ENCODE peak calls at places on chromosomes 6 and 20, in five cellular contexts. T, V, U, F and D are unnamed samples.

GRCh38 chr6:119147101-119148053 is 68.9 kb upstream of the FAM184A start:
- DNase-seq in T (peak), V (peak), U (no peak), F (no peak), D (no peak)

GRCh38 chr20:33820362-33820761 is 9.2 kb downstream of the CHMP4B start:
- DNase-seq in T (no peak), V (no peak), U (no peak), F (no peak), D (no peak)

GRCh38 chr20:3889489-3890409 is 562 bp downstream of the PANK2 start:
- DNase-seq in T (peak), V (peak), U (peak), F (no peak), D (peak)

GRCh38 chr6:37495199-37495913 is 4.3 kb downstream of the CCDC167 start:
- DNase-seq in T (no peak), V (no peak), U (no peak), F (no peak), D (no peak)

GRCh38 chr20:10978713-10979112 is 304.9 kb upstream of the JAG1 start:
- DNase-seq in T (no peak), V (peak), U (no peak), F (no peak), D (no peak)

GRCh38 chr20:8854566-8854965 is 214.3 kb upstream of the PLCB4 start:
- DNase-seq in T (peak), V (no peak), U (no peak), F (no peak), D (no peak)

GRCh38 chr6:11218827-11219826 is 13.3 kb downstream of the NEDD9 start:
- DNase-seq in T (peak), V (no peak), U (no peak), F (no peak), D (no peak)

GRCh38 chr6:145350928-145351327 is 384.4 kb downstream of the EPM2A start:
- DNase-seq in T (no peak), V (no peak), U (no peak), F (no peak), D (no peak)

GRCh38 chr6:162934844-162935243 is 207.1 kb downstream of the PACRG start:
- DNase-seq in T (no peak), V (no peak), U (no peak), F (no peak), D (no peak)

GRCh38 chr20:24965065-24965919 is 16.2 kb downstream of the CST7 start:
- DNase-seq in T (no peak), V (no peak), U (no peak), F (no peak), D (no peak)

GRCh38 chr6:79570129-79570801 is 33.0 kb upstream of the LCA5 start:
- DNase-seq in T (peak), V (peak), U (no peak), F (no peak), D (no peak)

GRCh38 chr20:37095609-37096414 is at the start of gene RBL1:
- DNase-seq in T (peak), V (peak), U (peak), F (peak), D (peak)

GRCh38 chr6:21538186-21538798 is 55.3 kb upstream of the SOX4 start:
- DNase-seq in T (no peak), V (peak), U (no peak), F (no peak), D (no peak)

GRCh38 chr6:36977470-36977941 is 8.5 kb downstream of the MTCH1 start:
- DNase-seq in T (no peak), V (no peak), U (no peak), F (no peak), D (no peak)

GRCh38 chr20:1125266-1125665 is 6.9 kb downstream of the PSMF1 start:
- DNase-seq in T (no peak), V (no peak), U (no peak), F (no peak), D (no peak)

GRCh38 chr6:5078121-5078695 is 6.9 kb upstream of the PPP1R3G start:
- DNase-seq in T (no peak), V (peak), U (no peak), F (no peak), D (no peak)

GRCh38 chr6:29975561-29975907 is 33.2 kb downstream of the HLA-A start:
- DNase-seq in T (no peak), V (no peak), U (no peak), F (no peak), D (no peak)

GRCh38 chr6:119484598-119484997 is 135.0 kb upstream of the MAN1A1 start:
- DNase-seq in T (no peak), V (peak), U (no peak), F (no peak), D (no peak)

GRCh38 chr6:156989159-156989806 is 212.1 kb downstream of the ARID1B start:
- DNase-seq in T (no peak), V (no peak), U (no peak), F (no peak), D (no peak)

GRCh38 chr20:32510120-32510600 is 75.0 kb downstream of the NOL4L start:
- DNase-seq in T (no peak), V (no peak), U (no peak), F (no peak), D (no peak)

GRCh38 chr6:93721386-93722048 is 302.2 kb upstream of the EPHA7 start:
- DNase-seq in T (no peak), V (no peak), U (no peak), F (no peak), D (no peak)

GRCh38 chr20:41029150-41029872 is 689 bp downstream of the TOP1 start:
- DNase-seq in T (peak), V (peak), U (peak), F (no peak), D (peak)

GRCh38 chr6:71310261-71310660 is 21.6 kb downstream of the OGFRL1 start:
- DNase-seq in T (no peak), V (no peak), U (no peak), F (no peak), D (no peak)

GRCh38 chr6:10847684-10848083 is 9.3 kb upstream of the MAK start:
- DNase-seq in T (no peak), V (no peak), U (no peak), F (no peak), D (no peak)